ENCODE peak calls at places on chromosomes 7 and 10, in four cellular contexts. M is HepG2, X is H1, E is GM12878. W is an unnamed sample. For H3K4me1, the result is how much of the 10 kb centered on the place peaks cover.

GRCh38 chr7:151157645-151158329 is 9.7 kb downstream of the GBX1 start:
- DNase-seq in M (no peak), X (no peak), E (no peak), W (no peak)

GRCh38 chr10:88194961-88195367 is 331.5 kb downstream of the PTEN start:
- DNase-seq in M (no peak), X (no peak), E (no peak), W (no peak)

GRCh38 chr10:90530526-90530925 is 327.3 kb downstream of the HTR7 start:
- DNase-seq in M (no peak), X (no peak), E (no peak), W (no peak)

GRCh38 chr7:46512901-46513431 is 591.9 kb upstream of the IGFBP3 start:
- DNase-seq in M (no peak), X (no peak), E (no peak), W (no peak)

GRCh38 chr7:105879782-105880181 is 3.4 kb upstream of the ATXN7L1 start:
- DNase-seq in M (no peak), X (no peak), E (no peak), W (no peak)

GRCh38 chr7:120805636-120806388 is 52.1 kb downstream of the TSPAN12 start:
- DNase-seq in M (peak), X (peak), E (peak), W (peak)

GRCh38 chr10:16408379-16408778 is 28.4 kb upstream of the PTER start:
- DNase-seq in M (no peak), X (no peak), E (no peak), W (no peak)

GRCh38 chr10:97399843-97400545 is 1.1 kb downstream of the RRP12 start:
- DNase-seq in M (peak), X (no peak), E (no peak), W (no peak)

GRCh38 chr7:5373300-5373699 is 50.3 kb downstream of the TNRC18 start:
- DNase-seq in M (no peak), X (no peak), E (no peak), W (no peak)

GRCh38 chr7:4261038-4261960 is 420.8 kb upstream of the FOXK1 start:
- DNase-seq in M (no peak), X (no peak), E (no peak), W (no peak)

GRCh38 chr7:7970113-7970619 is 1.6 kb downstream of the GLCCI1 start:
- DNase-seq in M (no peak), X (no peak), E (no peak), W (no peak)

GRCh38 chr7:129569811-129570215 is 41.7 kb upstream of the NRF1 start:
- DNase-seq in M (peak), X (no peak), E (no peak), W (no peak)

GRCh38 chr7:27814054-27814453 is 74.1 kb downstream of the TAX1BP1 start:
- DNase-seq in M (no peak), X (no peak), E (no peak), W (no peak)

GRCh38 chr10:62373995-62374861 is at the start of gene ZNF365:
- DNase-seq in M (no peak), X (peak), E (no peak), W (no peak)

GRCh38 chr10:16792675-16793074 is 24.5 kb downstream of the RSU1 start:
- DNase-seq in M (no peak), X (no peak), E (no peak), W (no peak)

GRCh38 chr7:37901236-37901827 is 15.3 kb downstream of the SFRP4 start:
- DNase-seq in M (peak), X (no peak), E (no peak), W (peak)

GRCh38 chr7:98372993-98373392 is 27.9 kb downstream of the BAIAP2L1 start:
- DNase-seq in M (no peak), X (no peak), E (no peak), W (no peak)

DNA sequence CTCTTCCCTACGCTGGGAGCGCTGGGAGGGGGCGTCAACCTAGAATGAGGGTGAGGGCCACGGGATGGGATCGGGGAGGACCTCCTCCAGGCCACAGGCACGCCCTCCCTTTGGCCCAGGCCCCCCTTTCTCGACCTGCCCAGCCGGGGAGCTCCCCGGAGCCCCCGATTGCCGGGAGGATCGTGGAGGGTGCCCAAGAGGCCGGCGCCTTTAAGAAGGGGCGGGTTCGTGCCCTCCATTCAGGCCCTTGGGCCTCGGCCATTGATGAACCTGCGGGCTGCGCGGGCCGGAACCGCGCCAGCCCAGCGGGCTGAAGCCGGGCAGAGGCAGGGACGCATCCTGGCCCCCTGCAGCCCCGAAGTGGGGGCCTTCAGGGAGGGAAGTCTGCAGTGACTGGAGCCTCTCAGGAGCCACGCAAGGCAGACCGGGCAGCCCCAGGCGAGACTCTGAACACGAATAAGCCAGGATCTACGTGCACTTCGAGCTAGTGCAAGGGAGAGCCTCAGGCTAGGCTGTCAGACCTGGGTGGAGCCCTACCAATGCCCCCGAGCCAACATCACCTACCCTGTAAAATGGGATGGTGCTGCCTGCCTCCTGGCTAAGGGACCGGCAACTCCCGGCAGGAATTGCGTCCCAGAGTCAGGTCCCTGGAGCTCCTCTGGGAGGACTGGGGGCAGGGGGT is 938 bp downstream of the SH2B2 start:
- DNase-seq in M (no peak), X (peak), E (no peak), W (no peak)
- H3K4me1 ChIP-seq in M (under half), X (under half), E (half or more), W (under half)

GRCh38 chr7:131665021-131665420 is 108.6 kb upstream of the PODXL start:
- DNase-seq in M (no peak), X (no peak), E (no peak), W (no peak)
- TF ChIP-seq SUZ12 in M (no peak), X (no peak), E (no peak), W (no peak)

GRCh38 chr10:122847782-122848604 is 2.3 kb upstream of the CUZD1 start:
- DNase-seq in M (no peak), X (no peak), E (no peak), W (no peak)
- H3K9ac ChIP-seq in M (no peak), X (no peak), E (no peak), W (no peak)

DNA sequence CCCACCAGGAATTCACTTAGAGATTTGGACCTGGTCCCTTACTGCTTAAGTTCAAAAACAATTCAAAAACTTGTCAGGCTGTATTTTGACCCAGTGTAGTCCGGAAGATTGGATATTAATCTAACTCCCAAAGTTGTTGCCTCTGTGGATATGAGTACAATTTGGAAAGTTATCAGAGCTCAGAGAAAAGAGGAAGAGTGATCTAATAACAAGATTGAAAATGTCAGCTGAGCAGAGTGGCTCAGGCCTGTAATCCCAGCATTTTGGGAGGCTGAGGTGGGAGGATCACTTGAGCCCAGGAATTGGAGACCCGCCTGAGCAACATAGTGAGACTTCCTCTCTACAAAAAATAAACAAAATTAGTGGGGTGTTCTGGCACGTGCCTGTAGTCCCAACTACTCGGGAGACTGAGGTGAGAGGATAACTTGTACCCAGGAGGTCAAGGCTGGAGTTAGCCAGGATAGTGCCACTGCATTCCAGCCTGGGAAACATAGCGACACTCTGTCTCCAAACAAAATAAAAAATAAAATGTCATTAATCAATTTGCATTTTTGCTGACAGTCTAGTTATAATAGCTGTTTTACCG is 3.2 kb upstream of the ASCC1 start:
- DNase-seq in M (no peak), X (no peak), E (no peak), W (no peak)
- H3K4me1 ChIP-seq in M (under half), X (under half), E (under half), W (under half)

W was measured in NT2/D1.